ENCODE peak calls at places on chromosomes 1 and 21, in five cellular contexts. E, H, K, T and L are unnamed samples.

GRCh38 chr21:25149022-25149421 is 458.3 kb downstream of the MRPL39 start:
- DNase-seq in T (no peak), H (no peak), K (no peak), E (no peak), L (no peak)

GRCh38 chr1:14969006-14969405 is 184.5 kb upstream of the TMEM51 start:
- DNase-seq in T (no peak), H (no peak), K (no peak), E (no peak), L (no peak)

GRCh38 chr1:160097196-160097910 is 1.1 kb downstream of the IGSF8 start:
- DNase-seq in K (no peak), T (no peak), E (no peak), H (no peak), L (no peak)

GRCh38 chr1:16491056-16491675 is 22.9 kb downstream of the RNU1-1 start:
- DNase-seq in K (no peak), T (no peak), H (no peak), E (no peak), L (no peak)

GRCh38 chr1:118987431-118988185 is 535 bp downstream of the TBX15 start:
- DNase-seq in H (no peak), K (peak; percentile 8), E (peak; percentile 35), T (no peak), L (no peak)

GRCh38 chr21:42381347-42381984 is 14.4 kb downstream of the TMPRSS3 start:
- DNase-seq in T (no peak), E (peak; percentile 22), K (peak; percentile 67), H (no peak), L (peak; percentile 68)

GRCh38 chr1:172940170-172940855 is 110.4 kb downstream of the TNFSF18 start:
- DNase-seq in K (no peak), E (peak; percentile 40), T (peak; percentile 63), H (no peak), L (no peak)

GRCh38 chr1:2192031-2192995 is 2.3 kb downstream of the FAAP20 start:
- DNase-seq in K (no peak), H (no peak), E (peak; percentile 42), T (no peak), L (no peak)

GRCh38 chr1:53559391-53559815 is 100.2 kb downstream of the DMRTB1 start:
- DNase-seq in H (no peak), E (no peak), T (no peak), K (no peak), L (no peak)

GRCh38 chr1:203038217-203038741 is 12.0 kb downstream of the PPFIA4 start:
- DNase-seq in T (peak; percentile 24), H (no peak), E (peak; percentile 66), K (no peak), L (no peak)

GRCh38 chr1:152806576-152806975 is at the start of gene LCE1C:
- DNase-seq in H (no peak), K (no peak), T (no peak), E (no peak), L (no peak)

GRCh38 chr1:40383488-40384412 is 10.2 kb downstream of the SMAP2 start:
- DNase-seq in T (no peak), K (no peak), E (peak; percentile 41), H (no peak), L (no peak)

GRCh38 chr21:19607983-19608668 is 1204.5 kb upstream of the TMPRSS15 start:
- DNase-seq in H (no peak), K (no peak), E (no peak), T (no peak), L (no peak)

GRCh38 chr1:89910780-89911179 is 84.1 kb upstream of the ZNF326 start:
- DNase-seq in T (peak; percentile 57), H (no peak), K (no peak), E (peak; percentile 84), L (peak; percentile 70)

GRCh38 chr1:119687391-119688079 is 24.2 kb upstream of the PHGDH start:
- DNase-seq in K (no peak), H (no peak), E (no peak), T (no peak), L (no peak)

GRCh38 chr1:150221552-150221951 is 14.4 kb downstream of the ANP32E start:
- DNase-seq in H (no peak), E (peak; percentile 36), K (no peak), T (no peak), L (peak; percentile 32)

GRCh38 chr1:113846391-113847035 is 25.0 kb downstream of the PTPN22 start:
- DNase-seq in K (no peak), T (no peak), E (no peak), H (no peak), L (no peak)

GRCh38 chr1:66521736-66522365 is 12.1 kb upstream of the SGIP1 start:
- DNase-seq in K (no peak), H (no peak), E (peak; percentile 76), T (peak; percentile 52), L (peak; percentile 56)

GRCh38 chr1:43954036-43954435 is 7.3 kb downstream of the IPO13 start:
- DNase-seq in K (no peak), H (no peak), T (no peak), E (no peak), L (no peak)

GRCh38 chr1:200862713-200863415 is 9.9 kb upstream of the GPR25 start:
- DNase-seq in K (no peak), T (no peak), H (no peak), E (no peak), L (no peak)

GRCh38 chr1:25990702-25991395 is 7.0 kb downstream of the PAFAH2 start:
- DNase-seq in E (no peak), H (no peak), K (no peak), T (no peak), L (no peak)

GRCh38 chr21:33644383-33645074 is 2.2 kb downstream of the ITSN1 start:
- DNase-seq in K (no peak), T (no peak), E (peak; percentile 63), H (no peak), L (peak; percentile 46)

GRCh38 chr1:10389271-10389973 is 9.4 kb upstream of the PGD start:
- DNase-seq in H (no peak), K (no peak), E (no peak), T (no peak), L (no peak)

GRCh38 chr1:198056255-198056654 is 100.5 kb upstream of the NEK7 start:
- DNase-seq in T (no peak), H (no peak), E (no peak), K (no peak), L (peak; percentile 2)

GRCh38 chr1:190000365-190000872 is 477.2 kb downstream of the BRINP3 start:
- DNase-seq in T (no peak), H (no peak), E (peak; percentile 21), K (no peak), L (no peak)

GRCh38 chr1:158274797-158275196 is 14.9 kb upstream of the CD1C start:
- DNase-seq in T (no peak), H (no peak), K (no peak), E (no peak), L (no peak)

GRCh38 chr1:165869343-165869742 is 41.9 kb downstream of the UCK2 start:
- DNase-seq in H (no peak), E (no peak), T (no peak), K (no peak), L (no peak)

GRCh38 chr1:61282387-61282786 is 200.0 kb downstream of the NFIA start:
- DNase-seq in K (no peak), H (no peak), T (no peak), E (no peak), L (no peak)

GRCh38 chr21:38794978-38795377 is 10.8 kb upstream of the ETS2 start:
- DNase-seq in H (no peak), K (peak; percentile 88), T (no peak), E (no peak), L (no peak)

GRCh38 chr21:15293251-15293650 is 228.5 kb upstream of the NRIP1 start:
- DNase-seq in T (peak; percentile 92), H (no peak), K (no peak), E (peak; percentile 93), L (peak; percentile 5)